ENCODE peak calls at places on chromosomes 11 and 22, in seven cellular contexts. Q is K562, D is GM12891, T is SK-N-SH, V is H1, S is GM12878, H is HepG2. K is an unnamed sample.

GRCh38 chr11:9210922-9211320 is 54.2 kb downstream of the DENND5A start:
- DNase-seq in Q (no peak), D (no peak), T (no peak), V (no peak), S (peak), H (no peak), K (no peak)

GRCh38 chr11:10539339-10539738 is 1.6 kb downstream of the RNF141 start:
- DNase-seq in Q (no peak), D (no peak), T (no peak), V (no peak), S (no peak), H (peak), K (no peak)

GRCh38 chr22:35071784-35072183 is 5.8 kb downstream of the ISX start:
- DNase-seq in Q (no peak), D (no peak), T (no peak), V (no peak), S (no peak), H (no peak), K (no peak)

GRCh38 chr11:20161230-20161918 is 1.1 kb upstream of the DBX1 start:
- DNase-seq in Q (no peak), D (no peak), T (peak), V (no peak), S (no peak), H (no peak), K (no peak)

GRCh38 chr11:59164028-59164427 is 7.9 kb upstream of the DTX4 start:
- DNase-seq in Q (no peak), D (no peak), T (no peak), V (no peak), S (no peak), H (no peak), K (no peak)

GRCh38 chr11:87603887-87604286 is 566.2 kb downstream of the TMEM135 start:
- DNase-seq in Q (no peak), D (no peak), T (no peak), V (no peak), S (no peak), H (no peak), K (no peak)

GRCh38 chr22:46056169-46057041 is 79.4 kb upstream of the WNT7B start:
- DNase-seq in Q (no peak), D (no peak), T (peak), V (no peak), S (no peak), H (no peak), K (no peak)

GRCh38 chr11:79403839-79404238 is 37.0 kb downstream of the TENM4 start:
- DNase-seq in Q (no peak), D (no peak), T (no peak), V (no peak), S (no peak), H (no peak), K (no peak)

GRCh38 chr22:18063311-18063710 is 14.5 kb upstream of the PEX26 start:
- DNase-seq in Q (no peak), D (no peak), T (no peak), V (no peak), S (no peak), H (no peak), K (no peak)

GRCh38 chr11:128338806-128339205 is 248.6 kb downstream of the ETS1 start:
- DNase-seq in Q (no peak), D (no peak), T (no peak), V (no peak), S (no peak), H (no peak), K (no peak)

GRCh38 chr22:24146190-24146616 is 35.1 kb upstream of the SUSD2 start:
- DNase-seq in Q (peak), D (peak), T (peak), V (no peak), S (no peak), H (peak), K (peak)

GRCh38 chr11:15341587-15341986 is 226.9 kb downstream of the INSC start:
- DNase-seq in Q (no peak), D (no peak), T (no peak), V (no peak), S (no peak), H (no peak), K (no peak)

GRCh38 chr11:64081663-64082442 is 46.1 kb downstream of the FLRT1 start:
- DNase-seq in Q (no peak), D (no peak), T (no peak), V (no peak), S (no peak), H (no peak), K (no peak)
- TF ChIP-seq POLR2AphosphoS5 in Q (no peak), D (no peak), T (no peak), V (no peak), S (no peak), H (no peak), K (no peak)

GRCh38 chr22:48331266-48331665 is 1496.4 kb downstream of the BRD1 start:
- DNase-seq in Q (no peak), D (no peak), T (no peak), V (no peak), S (no peak), H (no peak), K (no peak)

GRCh38 chr22:48333816-48334735 is 1493.6 kb downstream of the BRD1 start:
- DNase-seq in Q (no peak), D (no peak), T (no peak), V (no peak), S (no peak), H (no peak), K (no peak)

GRCh38 chr22:48333323-48333763 is 1494.3 kb downstream of the BRD1 start:
- DNase-seq in Q (no peak), D (no peak), T (no peak), V (no peak), S (no peak), H (no peak), K (no peak)

GRCh38 chr22:48331691-48332220 is 1495.9 kb downstream of the BRD1 start:
- DNase-seq in Q (no peak), D (no peak), T (no peak), V (no peak), S (no peak), H (no peak), K (no peak)

GRCh38 chr22:48332438-48333322 is 1495.0 kb downstream of the BRD1 start:
- DNase-seq in Q (no peak), D (no peak), T (no peak), V (no peak), S (no peak), H (no peak), K (no peak)
- TF ChIP-seq TAF1 in Q (no peak), D (no peak), T (no peak), V (no peak), S (no peak), H (no peak), K (no peak)

GRCh38 chr22:40199852-40200251 is 22.1 kb downstream of the TNRC6B start:
- DNase-seq in Q (no peak), D (no peak), T (no peak), V (no peak), S (no peak), H (no peak), K (no peak)

GRCh38 chr22:40194656-40195055 is 16.9 kb downstream of the TNRC6B start:
- DNase-seq in Q (no peak), D (no peak), T (no peak), V (no peak), S (no peak), H (no peak), K (no peak)

GRCh38 chr22:40199223-40199622 is 21.5 kb downstream of the TNRC6B start:
- DNase-seq in Q (no peak), D (no peak), T (no peak), V (no peak), S (no peak), H (no peak), K (no peak)

GRCh38 chr22:40193429-40194421 is 16.0 kb downstream of the TNRC6B start:
- DNase-seq in Q (no peak), D (no peak), T (no peak), V (peak), S (no peak), H (no peak), K (no peak)

GRCh38 chr22:40196628-40197027 is 18.9 kb downstream of the TNRC6B start:
- DNase-seq in Q (no peak), D (no peak), T (no peak), V (no peak), S (peak), H (no peak), K (peak)
- TF ChIP-seq POLR2AphosphoS5 in Q (no peak), D (no peak), T (no peak), V (no peak), S (no peak), H (no peak), K (no peak)

DNA sequence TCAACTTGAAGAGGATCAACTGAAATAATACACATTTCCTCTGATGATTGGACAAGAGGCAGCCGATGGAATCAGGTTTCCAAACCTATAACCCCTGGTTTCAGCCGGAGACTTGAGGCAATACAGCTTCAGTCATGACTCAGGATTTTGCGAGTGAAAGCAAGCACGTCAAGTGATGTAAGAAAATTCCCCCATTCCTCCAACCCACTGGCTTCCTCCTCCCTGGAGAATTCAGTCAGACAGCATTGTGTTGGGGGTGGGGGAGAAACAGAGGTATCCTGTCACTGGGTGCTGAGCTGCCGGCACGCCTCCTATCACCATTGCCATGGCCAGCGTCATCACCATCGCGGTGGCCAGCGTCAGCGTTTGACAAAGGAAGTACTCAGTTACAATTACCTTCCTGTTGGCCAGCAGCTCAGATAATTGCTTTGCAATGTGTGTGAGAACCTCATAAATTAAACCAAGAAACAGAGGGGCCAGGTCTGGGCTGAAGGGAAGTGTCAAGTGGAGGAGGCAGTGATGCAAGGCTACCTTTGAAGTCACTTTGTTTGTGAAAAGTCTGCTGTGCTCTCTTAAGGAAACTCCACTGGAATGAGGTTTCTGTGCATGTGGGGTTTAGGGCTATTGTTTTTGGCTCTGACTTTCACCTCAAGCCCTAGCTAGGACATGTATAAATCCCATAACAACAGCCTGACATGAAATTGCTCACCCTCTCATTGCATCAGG is 50.3 kb downstream of the LIF start:
- DNase-seq in Q (peak), D (no peak), T (no peak), V (peak), S (peak), H (peak), K (no peak)
- TF ChIP-seq TAF1 in Q (no peak), D (no peak), T (no peak), V (peak), S (peak), H (peak), K (no peak)

DNA sequence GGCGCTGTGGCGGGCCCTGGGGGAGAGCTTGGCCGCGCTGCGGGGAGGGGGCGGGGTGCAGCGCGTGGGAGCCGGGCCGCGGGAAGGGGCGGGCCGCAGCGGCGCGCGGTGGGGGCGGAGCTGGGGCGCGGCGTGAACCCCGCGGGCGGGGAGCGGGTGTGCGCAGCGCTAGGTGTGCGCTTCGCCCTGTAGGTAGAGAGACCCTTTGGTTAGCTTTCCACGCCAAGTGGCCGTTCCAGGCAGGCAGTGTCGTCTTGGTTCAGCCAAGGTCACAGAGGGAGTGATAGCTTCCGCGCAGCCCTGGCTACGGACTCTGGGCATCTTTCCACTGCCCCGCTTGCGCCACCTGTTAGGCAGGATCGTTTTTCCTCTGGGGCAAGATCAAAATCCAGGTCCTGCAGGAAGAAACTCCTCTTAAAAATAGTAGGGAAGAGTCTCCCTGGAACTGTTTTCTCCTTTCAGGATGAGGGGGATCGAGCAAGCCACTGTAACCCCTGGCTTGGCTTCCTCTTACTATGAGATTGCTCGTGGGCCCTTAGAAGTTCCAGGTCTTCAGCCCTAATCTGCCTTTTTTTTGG is 434 bp downstream of the BANF1 start:
- DNase-seq in Q (peak), D (peak), T (no peak), V (no peak), S (no peak), H (peak), K (peak)
- TF ChIP-seq POLR2AphosphoS5 in Q (no peak), D (no peak), T (no peak), V (peak), S (peak), H (peak), K (no peak)

GRCh38 chr11:28137832-28138231 is 29.6 kb downstream of the METTL15 start:
- DNase-seq in Q (no peak), D (no peak), T (no peak), V (no peak), S (no peak), H (no peak), K (no peak)
- TF ChIP-seq TAF1 in Q (no peak), D (no peak), T (no peak), V (no peak), S (no peak), H (no peak), K (no peak)

GRCh38 chr22:49658902-49659280 is 168.8 kb downstream of the BRD1 start:
- DNase-seq in Q (no peak), D (no peak), T (no peak), V (no peak), S (no peak), H (no peak), K (no peak)
- TF ChIP-seq POLR2AphosphoS5 in Q (no peak), D (no peak), T (no peak), V (no peak), S (no peak), H (no peak), K (no peak)